ENCODE peak calls at places on chromosomes 4 and X, in nine cellular contexts. M, B, Z, T, L, N, F, E and A are unnamed samples.

GRCh38 chr4:157984285-157984911 is 188.4 kb downstream of the GASK1B start:
- DNase-seq in T (no peak), F (no peak), Z (no peak), N (no peak), B (no peak), L (no peak), E (no peak), M (peak), A (peak)

GRCh38 chrX:10900585-10901289 is 210.4 kb upstream of the HCCS start:
- DNase-seq in F (no peak), E (peak), M (peak), L (no peak), T (no peak), Z (no peak), N (no peak), B (no peak), A (peak)

GRCh38 chrX:43958529-43958928 is 14.7 kb downstream of the NDP start:
- DNase-seq in F (no peak), E (peak), Z (no peak), T (no peak), L (peak), B (no peak), N (no peak), M (peak), A (peak)

GRCh38 chr4:10078481-10079233 is 37.9 kb downstream of the WDR1 start:
- DNase-seq in E (no peak), M (no peak), Z (no peak), N (no peak), T (no peak), L (no peak), F (no peak), B (no peak), A (no peak)

GRCh38 chr4:172173206-172173605 is 360.0 kb downstream of the GALNTL6 start:
- DNase-seq in B (no peak), M (no peak), F (no peak), N (no peak), Z (no peak), L (no peak), E (no peak), T (no peak), A (no peak)

GRCh38 chr4:105025263-105026017 is 121.2 kb upstream of the TET2 start:
- DNase-seq in L (no peak), N (no peak), E (no peak), Z (no peak), F (no peak), M (no peak), B (no peak), T (no peak), A (no peak)

GRCh38 chrX:57951666-57952319 is 41.5 kb upstream of the ZXDA start:
- DNase-seq in E (no peak), M (no peak), N (no peak), T (no peak), Z (no peak), B (no peak), F (no peak), L (no peak), A (no peak)

GRCh38 chr4:83356899-83357661 is 22.4 kb upstream of the HPSE start:
- DNase-seq in B (peak), N (no peak), Z (no peak), T (no peak), L (no peak), E (peak), M (peak), F (no peak), A (peak)

GRCh38 chr4:48698029-48698901 is 81.8 kb downstream of the FRYL start:
- DNase-seq in T (no peak), N (no peak), E (peak), M (peak), F (no peak), L (no peak), B (no peak), Z (no peak), A (peak)